ENCODE peak calls at places on chromosomes 13 and 19, in nine cellular contexts. One of them, this sample, is unnamed.

GRCh38 chr13:112799394-112799793 is 109.6 kb downstream of the ATP11A start:
- DNase-seq in T1000: no peak
- DNase-seq in DMS79: no peak
- DNase-seq in body of pancreas: no peak
- DNase-seq in mucosa of gallbladder: no peak
- DNase-seq in foreskin melanocyte: no peak
- DNase-seq in heart left ventricle: no peak
- DNase-seq in fibroblast of lung: no peak
- DNase-seq in T-helper 2 cell: no peak
- DNase-seq in this sample: no peak

GRCh38 chr19:1311543-1312091 is 25.9 kb downstream of the EFNA2 start:
- DNase-seq in T1000: no peak
- DNase-seq in DMS79: no peak
- DNase-seq in body of pancreas: no peak
- DNase-seq in mucosa of gallbladder: no peak
- DNase-seq in foreskin melanocyte: no peak
- DNase-seq in heart left ventricle: no peak
- DNase-seq in fibroblast of lung: no peak
- DNase-seq in T-helper 2 cell: no peak
- DNase-seq in this sample: no peak

GRCh38 chr19:30879225-30879624 is 470.0 kb downstream of the TSHZ3 start:
- DNase-seq in T1000: no peak
- DNase-seq in DMS79: no peak
- DNase-seq in body of pancreas: no peak
- DNase-seq in mucosa of gallbladder: no peak
- DNase-seq in foreskin melanocyte: no peak
- DNase-seq in heart left ventricle: no peak
- DNase-seq in fibroblast of lung: no peak
- DNase-seq in T-helper 2 cell: no peak
- DNase-seq in this sample: no peak

GRCh38 chr19:33098023-33098652 is 17.2 kb downstream of the GPATCH1 start:
- DNase-seq in T1000: no peak
- DNase-seq in DMS79: no peak
- DNase-seq in body of pancreas: peak; percentile 9
- DNase-seq in mucosa of gallbladder: peak; percentile 16
- DNase-seq in foreskin melanocyte: no peak
- DNase-seq in heart left ventricle: peak; percentile 34
- DNase-seq in fibroblast of lung: no peak
- DNase-seq in T-helper 2 cell: no peak
- DNase-seq in this sample: no peak

GRCh38 chr13:106599875-106600797 is 32.2 kb upstream of the ARGLU1 start:
- DNase-seq in T1000: no peak
- DNase-seq in DMS79: no peak
- DNase-seq in body of pancreas: no peak
- DNase-seq in mucosa of gallbladder: no peak
- DNase-seq in foreskin melanocyte: peak; percentile 25
- DNase-seq in heart left ventricle: no peak
- DNase-seq in fibroblast of lung: peak; percentile 88
- DNase-seq in T-helper 2 cell: no peak
- DNase-seq in this sample: no peak

GRCh38 chr13:109744512-109745051 is 41.8 kb downstream of the IRS2 start:
- DNase-seq in T1000: peak; percentile 80
- DNase-seq in DMS79: peak; percentile 83
- DNase-seq in body of pancreas: peak; percentile 39
- DNase-seq in mucosa of gallbladder: peak; percentile 65
- DNase-seq in foreskin melanocyte: no peak
- DNase-seq in heart left ventricle: peak; percentile 74
- DNase-seq in fibroblast of lung: peak; percentile 97
- DNase-seq in T-helper 2 cell: no peak
- DNase-seq in this sample: no peak

GRCh38 chr19:13463296-13463695 is 43.0 kb downstream of the CACNA1A start:
- DNase-seq in T1000: no peak
- DNase-seq in DMS79: no peak
- DNase-seq in body of pancreas: no peak
- DNase-seq in mucosa of gallbladder: no peak
- DNase-seq in foreskin melanocyte: no peak
- DNase-seq in heart left ventricle: no peak
- DNase-seq in fibroblast of lung: peak; percentile 2
- DNase-seq in T-helper 2 cell: no peak
- DNase-seq in this sample: no peak

GRCh38 chr19:41327499-41328156 is 17.7 kb downstream of the CCDC97 start:
- DNase-seq in T1000: peak; percentile 20
- DNase-seq in DMS79: no peak
- DNase-seq in body of pancreas: peak; percentile 85
- DNase-seq in mucosa of gallbladder: peak; percentile 68
- DNase-seq in foreskin melanocyte: no peak
- DNase-seq in heart left ventricle: peak; percentile 85
- DNase-seq in fibroblast of lung: peak; percentile 22
- DNase-seq in T-helper 2 cell: peak; percentile 100
- DNase-seq in this sample: peak; percentile 91

GRCh38 chr19:10291554-10292205 is 1.9 kb downstream of the ICAM5 start:
- DNase-seq in T1000: no peak
- DNase-seq in DMS79: no peak
- DNase-seq in body of pancreas: no peak
- DNase-seq in mucosa of gallbladder: no peak
- DNase-seq in foreskin melanocyte: no peak
- DNase-seq in heart left ventricle: no peak
- DNase-seq in fibroblast of lung: no peak
- DNase-seq in T-helper 2 cell: no peak
- DNase-seq in this sample: no peak

GRCh38 chr19:16899566-16900075 is 10.8 kb downstream of the F2RL3 start:
- DNase-seq in T1000: no peak
- DNase-seq in DMS79: no peak
- DNase-seq in body of pancreas: peak; percentile 29
- DNase-seq in mucosa of gallbladder: no peak
- DNase-seq in foreskin melanocyte: no peak
- DNase-seq in heart left ventricle: no peak
- DNase-seq in fibroblast of lung: peak; percentile 15
- DNase-seq in T-helper 2 cell: no peak
- DNase-seq in this sample: no peak

GRCh38 chr19:7395360-7395781 is 46.6 kb downstream of the ARHGEF18 start:
- DNase-seq in T1000: no peak
- DNase-seq in DMS79: no peak
- DNase-seq in body of pancreas: no peak
- DNase-seq in mucosa of gallbladder: no peak
- DNase-seq in foreskin melanocyte: no peak
- DNase-seq in heart left ventricle: no peak
- DNase-seq in fibroblast of lung: no peak
- DNase-seq in T-helper 2 cell: no peak
- DNase-seq in this sample: no peak

GRCh38 chr19:52039169-52039568 is 9.5 kb downstream of the ZNF432 start:
- DNase-seq in T1000: no peak
- DNase-seq in DMS79: no peak
- DNase-seq in body of pancreas: no peak
- DNase-seq in mucosa of gallbladder: no peak
- DNase-seq in foreskin melanocyte: no peak
- DNase-seq in heart left ventricle: no peak
- DNase-seq in fibroblast of lung: no peak
- DNase-seq in T-helper 2 cell: no peak
- DNase-seq in this sample: no peak

GRCh38 chr19:35032356-35032865 is 2.1 kb downstream of the SCN1B start:
- DNase-seq in T1000: no peak
- DNase-seq in DMS79: no peak
- DNase-seq in body of pancreas: no peak
- DNase-seq in mucosa of gallbladder: no peak
- DNase-seq in foreskin melanocyte: no peak
- DNase-seq in heart left ventricle: no peak
- DNase-seq in fibroblast of lung: no peak
- DNase-seq in T-helper 2 cell: no peak
- DNase-seq in this sample: no peak

GRCh38 chr13:51971520-51972426 is 39.5 kb downstream of the ATP7B start:
- DNase-seq in T1000: no peak
- DNase-seq in DMS79: no peak
- DNase-seq in body of pancreas: no peak
- DNase-seq in mucosa of gallbladder: no peak
- DNase-seq in foreskin melanocyte: no peak
- DNase-seq in heart left ventricle: no peak
- DNase-seq in fibroblast of lung: no peak
- DNase-seq in T-helper 2 cell: no peak
- DNase-seq in this sample: no peak

GRCh38 chr13:35500071-35500595 is 23.6 kb upstream of the MAB21L1 start:
- DNase-seq in T1000: no peak
- DNase-seq in DMS79: no peak
- DNase-seq in body of pancreas: no peak
- DNase-seq in mucosa of gallbladder: no peak
- DNase-seq in foreskin melanocyte: no peak
- DNase-seq in heart left ventricle: no peak
- DNase-seq in fibroblast of lung: no peak
- DNase-seq in T-helper 2 cell: no peak
- DNase-seq in this sample: no peak

GRCh38 chr13:37899753-37900152 is 30.2 kb upstream of the TRPC4 start:
- DNase-seq in T1000: no peak
- DNase-seq in DMS79: no peak
- DNase-seq in body of pancreas: peak; percentile 39
- DNase-seq in mucosa of gallbladder: peak; percentile 69
- DNase-seq in foreskin melanocyte: no peak
- DNase-seq in heart left ventricle: no peak
- DNase-seq in fibroblast of lung: no peak
- DNase-seq in T-helper 2 cell: no peak
- DNase-seq in this sample: no peak

GRCh38 chr19:58549664-58550361 is 5.1 kb downstream of the CHMP2A start:
- DNase-seq in T1000: no peak
- DNase-seq in DMS79: no peak
- DNase-seq in body of pancreas: no peak
- DNase-seq in mucosa of gallbladder: no peak
- DNase-seq in foreskin melanocyte: no peak
- DNase-seq in heart left ventricle: no peak
- DNase-seq in fibroblast of lung: no peak
- DNase-seq in T-helper 2 cell: no peak
- DNase-seq in this sample: no peak

GRCh38 chr13:66087149-66087780 is 1142.9 kb downstream of the PCDH9 start:
- DNase-seq in T1000: no peak
- DNase-seq in DMS79: no peak
- DNase-seq in body of pancreas: no peak
- DNase-seq in mucosa of gallbladder: no peak
- DNase-seq in foreskin melanocyte: no peak
- DNase-seq in heart left ventricle: no peak
- DNase-seq in fibroblast of lung: peak; percentile 70
- DNase-seq in T-helper 2 cell: no peak
- DNase-seq in this sample: no peak

GRCh38 chr19:4523306-4524110 is 5.2 kb upstream of the PLIN4 start:
- DNase-seq in T1000: no peak
- DNase-seq in DMS79: no peak
- DNase-seq in body of pancreas: peak; percentile 42
- DNase-seq in mucosa of gallbladder: peak; percentile 29
- DNase-seq in foreskin melanocyte: no peak
- DNase-seq in heart left ventricle: no peak
- DNase-seq in fibroblast of lung: peak; percentile 36
- DNase-seq in T-helper 2 cell: no peak
- DNase-seq in this sample: no peak

GRCh38 chr13:25775275-25775674 is 276.5 kb downstream of the SHISA2 start:
- DNase-seq in T1000: no peak
- DNase-seq in DMS79: no peak
- DNase-seq in body of pancreas: no peak
- DNase-seq in mucosa of gallbladder: no peak
- DNase-seq in foreskin melanocyte: no peak
- DNase-seq in heart left ventricle: no peak
- DNase-seq in fibroblast of lung: no peak
- DNase-seq in T-helper 2 cell: no peak
- DNase-seq in this sample: no peak

This sample was measured in effector CD4-positive, alpha-beta T cell.